ENCODE peak calls at places on chromosomes 1 and 21, in seven cellular contexts. F is left lung, O is ascending aorta, R is colonic mucosa, I is stomach, Y is K562, K is lung. Q is an unnamed sample.

GRCh38 chr1:34166191-34167090 is 1.4 kb upstream of the CSMD2 start:
- DNase-seq in F (no peak), O (no peak), R (no peak), I (no peak), Y (no peak), K (no peak), Q (no peak)

GRCh38 chr1:234973426-234974250 is 155.0 kb downstream of the TOMM20 start:
- DNase-seq in F (no peak), O (no peak), R (no peak), I (no peak), Y (no peak), K (no peak), Q (peak; percentile 81)

GRCh38 chr21:42764883-42765282 is 111.5 kb downstream of the PDE9A start:
- DNase-seq in F (no peak), O (no peak), R (no peak), I (no peak), Y (no peak), K (no peak), Q (no peak)

GRCh38 chr21:41779659-41780058 is 12.8 kb upstream of the RIPK4 start:
- DNase-seq in F (no peak), O (no peak), R (peak; percentile 52), I (peak; percentile 25), Y (no peak), K (no peak), Q (no peak)

GRCh38 chr1:160367516-160367900 is 637 bp downstream of the NHLH1 start:
- DNase-seq in F (no peak), O (no peak), R (no peak), I (no peak), Y (no peak), K (no peak), Q (no peak)

GRCh38 chr21:35942211-35943144 is 117.8 kb downstream of the SETD4 start:
- DNase-seq in F (no peak), O (no peak), R (no peak), I (no peak), Y (no peak), K (no peak), Q (no peak)

GRCh38 chr1:64653466-64653865 is 91.4 kb upstream of the RAVER2 start:
- DNase-seq in F (no peak), O (no peak), R (no peak), I (no peak), Y (no peak), K (no peak), Q (no peak)

GRCh38 chr21:15686506-15686905 is 43.3 kb upstream of the USP25 start:
- DNase-seq in F (no peak), O (no peak), R (no peak), I (no peak), Y (no peak), K (no peak), Q (no peak)

GRCh38 chr1:65316233-65316632 is 6.9 kb downstream of the DNAJC6 start:
- DNase-seq in F (no peak), O (no peak), R (no peak), I (no peak), Y (no peak), K (no peak), Q (no peak)

GRCh38 chr1:55650449-55650848 is 435.3 kb upstream of the USP24 start:
- DNase-seq in F (no peak), O (no peak), R (no peak), I (no peak), Y (no peak), K (no peak), Q (no peak)

GRCh38 chr1:43822040-43822439 is 111.6 kb upstream of the ARTN start:
- DNase-seq in F (no peak), O (no peak), R (no peak), I (no peak), Y (no peak), K (peak; percentile 32), Q (no peak)

GRCh38 chr1:50237081-50237480 is 128.4 kb downstream of the ELAVL4 start:
- DNase-seq in F (no peak), O (no peak), R (no peak), I (no peak), Y (no peak), K (no peak), Q (no peak)

GRCh38 chr1:182213163-182213562 is 151.7 kb upstream of the ZNF648 start:
- DNase-seq in F (no peak), O (no peak), R (no peak), I (no peak), Y (no peak), K (no peak), Q (no peak)

GRCh38 chr1:88036345-88036999 is 647.6 kb upstream of the PKN2 start:
- DNase-seq in F (no peak), O (no peak), R (no peak), I (no peak), Y (no peak), K (no peak), Q (no peak)

GRCh38 chr21:19197950-19198349 is 794.4 kb upstream of the TMPRSS15 start:
- DNase-seq in F (no peak), O (no peak), R (no peak), I (no peak), Y (no peak), K (no peak), Q (no peak)

GRCh38 chr1:16012590-16013219 is 5.1 kb downstream of the HSPB7 start:
- DNase-seq in F (peak; percentile 76), O (peak; percentile 73), R (peak; percentile 62), I (peak; percentile 88), Y (peak; percentile 95), K (peak; percentile 60), Q (peak; percentile 77)

GRCh38 chr1:155706101-155706619 is 17.3 kb downstream of the DAP3 start:
- DNase-seq in F (no peak), O (no peak), R (no peak), I (no peak), Y (no peak), K (no peak), Q (no peak)

GRCh38 chr1:99685516-99686180 is 39.7 kb downstream of the PALMD start:
- DNase-seq in F (peak; percentile 52), O (no peak), R (peak; percentile 74), I (peak; percentile 80), Y (peak; percentile 36), K (peak; percentile 76), Q (peak; percentile 84)

GRCh38 chr1:941588-942383 is 17.3 kb downstream of the NOC2L start:
- DNase-seq in F (peak; percentile 82), O (no peak), R (peak; percentile 69), I (peak; percentile 73), Y (peak; percentile 83), K (peak; percentile 60), Q (peak; percentile 69)

GRCh38 chr1:203478231-203478630 is 2.6 kb downstream of the PRELP start:
- DNase-seq in F (no peak), O (no peak), R (no peak), I (no peak), Y (no peak), K (no peak), Q (no peak)

GRCh38 chr1:203477748-203478147 is 2.1 kb downstream of the PRELP start:
- DNase-seq in F (no peak), O (no peak), R (no peak), I (no peak), Y (no peak), K (no peak), Q (no peak)

GRCh38 chr1:203480084-203480483 is 4.5 kb downstream of the PRELP start:
- DNase-seq in F (no peak), O (no peak), R (no peak), I (no peak), Y (no peak), K (no peak), Q (no peak)

GRCh38 chr1:203479646-203480045 is 4.0 kb downstream of the PRELP start:
- DNase-seq in F (no peak), O (no peak), R (no peak), I (no peak), Y (no peak), K (no peak), Q (no peak)

DNA sequence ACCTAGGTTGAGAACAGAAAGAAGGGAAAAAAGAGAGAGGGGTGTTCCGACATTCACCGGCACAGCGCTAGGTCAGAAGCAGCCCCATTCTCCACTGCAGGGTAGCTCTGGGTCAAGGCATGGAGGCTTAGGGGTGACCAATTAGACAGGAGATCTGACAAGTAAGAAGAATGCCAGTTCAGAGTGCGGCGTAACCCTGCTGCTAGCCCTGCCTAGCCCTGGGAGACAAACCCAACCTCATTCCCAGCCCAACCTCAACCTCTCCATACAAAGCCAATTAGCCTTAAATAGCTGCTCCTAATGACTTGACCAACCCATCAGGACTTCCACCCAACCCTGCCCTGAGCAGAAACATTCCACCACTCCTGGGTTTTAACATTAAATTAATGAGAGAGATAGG is 3.4 kb downstream of the PRELP start:
- DNase-seq in F (no peak), O (no peak), R (no peak), I (no peak), Y (no peak), K (no peak), Q (no peak)
- H3K27me3 ChIP-seq in F (peaks cover 4% of the 10 kb centered on the region), O (no peaks in the 10 kb centered on the region), R (no peaks in the 10 kb centered on the region), I (no peaks in the 10 kb centered on the region), Y (peaks cover 60% of the 10 kb centered on the region), K (no peaks in the 10 kb centered on the region), Q (no peaks in the 10 kb centered on the region)

GRCh38 chr1:51566260-51566659 is 47.2 kb upstream of the EPS15 start:
- DNase-seq in F (no peak), O (no peak), R (no peak), I (no peak), Y (no peak), K (no peak), Q (no peak)
- H3K4me1 ChIP-seq in F (peaks cover 36% of the 10 kb centered on the region), O (peaks cover 44% of the 10 kb centered on the region), R (peaks cover 13% of the 10 kb centered on the region), I (peaks cover 32% of the 10 kb centered on the region), Y (peaks cover 35% of the 10 kb centered on the region), K (peaks cover 22% of the 10 kb centered on the region), Q (peaks cover 17% of the 10 kb centered on the region)

GRCh38 chr1:230668227-230668626 is 25.9 kb downstream of the COG2 start:
- DNase-seq in F (no peak), O (no peak), R (no peak), I (no peak), Y (no peak), K (no peak), Q (no peak)

GRCh38 chr1:230674581-230674980 is 32.3 kb downstream of the COG2 start:
- DNase-seq in F (no peak), O (no peak), R (no peak), I (no peak), Y (no peak), K (no peak), Q (no peak)

DNA sequence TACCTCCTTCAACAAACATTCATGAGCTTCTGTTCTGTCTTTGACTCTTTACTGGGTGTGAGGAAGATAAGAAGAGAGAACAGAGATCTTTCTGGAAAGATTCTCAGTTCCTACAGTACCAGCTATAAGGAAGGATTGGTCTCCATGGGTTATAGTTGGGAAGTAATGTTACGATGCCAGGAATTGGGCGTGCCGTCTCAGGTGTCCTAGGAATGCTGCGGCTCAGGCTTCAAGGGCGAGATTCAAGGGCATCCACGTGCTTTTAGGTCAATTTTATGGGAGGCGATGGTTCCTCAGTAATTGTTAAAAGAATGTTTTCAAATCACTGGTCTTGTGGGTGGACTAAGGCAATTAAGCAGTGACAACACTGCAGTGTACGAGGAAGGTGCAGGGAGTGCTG is 27.3 kb downstream of the COG2 start:
- DNase-seq in F (no peak), O (no peak), R (no peak), I (no peak), Y (no peak), K (no peak), Q (no peak)
- H3K36me3 ChIP-seq in F (no peaks in the 10 kb centered on the region), O (peaks cover 93% of the 10 kb centered on the region), R (no peaks in the 10 kb centered on the region), I (peaks cover 100% of the 10 kb centered on the region), Y (peaks cover 87% of the 10 kb centered on the region), K (peaks cover 29% of the 10 kb centered on the region), Q (peaks cover 3% of the 10 kb centered on the region)

DNA sequence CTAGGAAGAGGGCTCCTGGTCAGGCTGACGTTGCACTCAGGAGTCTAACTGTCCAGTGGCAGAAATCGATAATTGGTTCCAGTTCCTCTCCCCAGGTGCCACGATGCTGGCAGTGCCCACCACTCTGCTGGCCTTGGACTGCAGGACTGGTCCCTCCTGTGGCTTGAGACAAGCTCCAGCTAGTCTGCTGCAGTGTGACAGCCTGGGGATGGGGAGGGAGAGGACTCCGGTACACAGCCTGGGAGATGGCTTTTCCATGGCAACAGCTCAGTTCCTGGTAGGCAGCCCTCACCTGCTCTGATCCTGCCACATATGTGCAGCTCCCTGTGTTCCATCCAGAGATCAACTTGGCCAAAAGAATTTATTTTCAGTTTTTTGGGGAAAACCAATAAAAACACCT is 239.3 kb downstream of the KCNJ6 start:
- DNase-seq in F (no peak), O (no peak), R (no peak), I (no peak), Y (no peak), K (no peak), Q (no peak)
- H3K27me3 ChIP-seq in F (peaks cover 12% of the 10 kb centered on the region), O (no peaks in the 10 kb centered on the region), R (no peaks in the 10 kb centered on the region), I (no peaks in the 10 kb centered on the region), Y (peaks cover 41% of the 10 kb centered on the region), K (no peaks in the 10 kb centered on the region), Q (no peaks in the 10 kb centered on the region)